ENCODE peak calls at places on chromosomes 6 and 20, in seven cellular contexts. O is CD8-positive, alpha-beta memory T cell; C is colonic mucosa; L is AG09309; J is pons; Z is ACHN; P is activated gamma-delta T cell treated with Interleukin-2 at 50 U/mL for 16 hours. R is an unnamed sample.

GRCh38 chr20:33463332-33464101 is 20.0 kb upstream of the SNTA1 start:
- DNase-seq in O (no peak), C (no peak), L (no peak), J (no peak), Z (no peak), P (no peak), R (peak)

GRCh38 chr6:47669684-47670515 is 28.5 kb upstream of the ADGRF4 start:
- DNase-seq in O (no peak), C (no peak), L (no peak), J (peak), Z (peak), P (no peak), R (peak)

GRCh38 chr20:1060985-1061384 is 57.4 kb upstream of the PSMF1 start:
- DNase-seq in O (no peak), C (no peak), L (no peak), J (no peak), Z (no peak), P (no peak), R (no peak)

GRCh38 chr6:109290143-109290931 is 91.9 kb downstream of the CD164 start:
- DNase-seq in O (no peak), C (no peak), L (no peak), J (no peak), Z (no peak), P (no peak), R (no peak)

GRCh38 chr6:42367353-42368011 is 84.2 kb downstream of the TRERF1 start:
- DNase-seq in O (no peak), C (no peak), L (no peak), J (peak), Z (no peak), P (peak), R (no peak)

GRCh38 chr20:31593221-31594001 is 11.7 kb upstream of the ID1 start:
- DNase-seq in O (no peak), C (peak), L (no peak), J (no peak), Z (peak), P (no peak), R (no peak)

GRCh38 chr6:104118274-104118673 is 741.4 kb downstream of the HACE1 start:
- DNase-seq in O (no peak), C (no peak), L (no peak), J (no peak), Z (peak), P (no peak), R (no peak)

GRCh38 chr6:2959909-2960719 is 11.3 kb downstream of the SERPINB6 start:
- DNase-seq in O (no peak), C (no peak), L (peak), J (no peak), Z (peak), P (no peak), R (no peak)

GRCh38 chr6:31901415-31901952 is 402 bp downstream of the ZBTB12 start:
- DNase-seq in O (peak), C (peak), L (no peak), J (peak), Z (peak), P (peak), R (peak)

GRCh38 chr6:3309391-3310050 is 50.8 kb downstream of the PSMG4 start:
- DNase-seq in O (no peak), C (no peak), L (no peak), J (no peak), Z (no peak), P (no peak), R (no peak)

GRCh38 chr6:92479821-92480220 is 939.5 kb downstream of the EPHA7 start:
- DNase-seq in O (no peak), C (no peak), L (no peak), J (no peak), Z (no peak), P (no peak), R (no peak)

GRCh38 chr6:44269921-44270525 is at the start of gene TMEM151B:
- DNase-seq in O (no peak), C (no peak), L (no peak), J (no peak), Z (no peak), P (peak), R (no peak)

GRCh38 chr20:63957690-63958441 is 1.6 kb upstream of the UCKL1 start:
- DNase-seq in O (no peak), C (peak), L (no peak), J (no peak), Z (no peak), P (no peak), R (no peak)

GRCh38 chr6:122712864-122713612 is 66.5 kb upstream of the FABP7 start:
- DNase-seq in O (no peak), C (no peak), L (no peak), J (peak), Z (no peak), P (no peak), R (no peak)

R was measured in midbrain.